ENCODE peak calls at places on chromosome 22, in nine cellular contexts. P is activated CD8-positive, alpha-beta memory T cell treated with anti-CD3 and anti-CD28 coated beads, Interleukin-2, amount 10 ng/mL, durations not matched to agents 7 days and 5 days; G is dermis blood vessel endothelial cell; I is astrocyte of the cerebellum; O is dorsolateral prefrontal cortex; L is RPMI8226; M is stimulated activated CD4-positive, alpha-beta T cell treated with anti-CD3 and anti-CD28 coated beads, TNF-alpha, amount 100 ng/mL, for 24 hours; R is NCI-H748 treated with DMSO at 0.1 percent for 48 hours; E is left cardiac atrium. N is an unnamed sample.

GRCh38 chr22:23774114-23774921 is 1.7 kb downstream of the MMP11 start:
- DNase-seq in G (no peak), E (no peak), M (no peak), O (no peak), L (no peak), I (no peak), R (no peak), P (no peak), N (no peak)

GRCh38 chr22:36371920-36372319 is 15.8 kb downstream of the MYH9 start:
- DNase-seq in M (no peak), L (no peak), E (no peak), R (no peak), I (no peak), G (no peak), O (no peak), P (no peak), N (no peak)

GRCh38 chr22:42996646-42997365 is 18.1 kb downstream of the PACSIN2 start:
- DNase-seq in G (no peak), R (no peak), O (no peak), E (no peak), P (no peak), I (no peak), M (no peak), L (no peak), N (no peak)

GRCh38 chr22:45505991-45506743 is 3.5 kb downstream of the FBLN1 start:
- DNase-seq in O (no peak), M (no peak), R (no peak), L (no peak), E (no peak), I (no peak), G (no peak), P (no peak), N (no peak)

GRCh38 chr22:31400023-31400397 is 606 bp downstream of the DRG1 start:
- DNase-seq in O (no peak), R (no peak), E (no peak), I (no peak), L (peak), G (peak), P (no peak), M (no peak), N (no peak)

GRCh38 chr22:47174671-47175111 is 412.2 kb downstream of the TBC1D22A start:
- DNase-seq in G (no peak), I (no peak), M (no peak), R (no peak), O (peak), P (no peak), E (no peak), L (no peak), N (peak)

GRCh38 chr22:23305321-23305910 is 125.1 kb downstream of the BCR start:
- DNase-seq in G (peak), P (peak), I (peak), R (no peak), E (peak), O (peak), M (no peak), L (no peak), N (peak)

GRCh38 chr22:39132871-39133524 is 19.5 kb downstream of the CBX7 start:
- DNase-seq in M (no peak), E (no peak), O (no peak), G (no peak), I (no peak), R (no peak), P (no peak), L (no peak), N (no peak)

GRCh38 chr22:17842386-17842785 is 68.1 kb upstream of the BID start:
- DNase-seq in R (no peak), G (no peak), O (no peak), E (peak), M (peak), L (no peak), P (peak), I (no peak), N (no peak)

GRCh38 chr22:40511604-40512003 is 124.9 kb downstream of the MRTFA start:
- DNase-seq in M (no peak), L (peak), E (no peak), O (no peak), R (no peak), P (no peak), I (no peak), G (no peak), N (no peak)

GRCh38 chr22:20079745-20080444 is at the start of gene DGCR8:
- DNase-seq in P (peak), L (peak), R (peak), I (peak), G (peak), E (peak), M (peak), O (peak), N (peak)

GRCh38 chr22:20156611-20157415 is 6.0 kb upstream of the CCDC188 start:
- DNase-seq in G (peak), M (peak), E (peak), L (peak), I (peak), P (peak), O (peak), R (peak), N (peak)

GRCh38 chr22:49010901-49011300 is 816.8 kb downstream of the BRD1 start:
- DNase-seq in G (no peak), I (no peak), P (peak), O (no peak), R (no peak), L (no peak), M (no peak), E (no peak), N (no peak)

GRCh38 chr22:49020314-49020713 is 807.4 kb downstream of the BRD1 start:
- DNase-seq in R (no peak), G (no peak), P (no peak), O (peak), L (no peak), M (no peak), I (no peak), E (no peak), N (no peak)

GRCh38 chr22:19554834-19555404 is 30.7 kb upstream of the CLDN5 start:
- DNase-seq in M (no peak), O (no peak), E (no peak), L (no peak), G (peak), R (no peak), I (no peak), P (no peak), N (no peak)

GRCh38 chr22:21947040-21948014 is 5.3 kb downstream of the PPM1F start:
- DNase-seq in L (no peak), G (peak), I (peak), E (no peak), O (no peak), P (no peak), R (no peak), M (no peak), N (no peak)

GRCh38 chr22:17120711-17121234 is 387 bp downstream of the TMEM121B start:
- DNase-seq in O (no peak), E (no peak), M (no peak), P (no peak), R (no peak), G (peak), L (no peak), I (no peak), N (no peak)

GRCh38 chr22:33666661-33667619 is 253.3 kb downstream of the LARGE1 start:
- DNase-seq in O (no peak), E (no peak), M (no peak), I (no peak), G (no peak), R (no peak), L (no peak), P (no peak), N (peak)

GRCh38 chr22:30326704-30327362 is at the start of gene TBC1D10A:
- DNase-seq in R (peak), P (peak), O (peak), I (peak), G (peak), E (peak), M (peak), L (peak), N (peak)

N was measured in heart right ventricle.